ENCODE peak calls at places on chromosomes 16 and 17, in five cellular contexts. One of them, this sample, is unnamed.

GRCh38 chr16:29231231-29231630 is 175.3 kb downstream of the NPIPB11 start:
- DNase-seq in HCT116: no peak
- DNase-seq in SK-N-SH: no peak
- DNase-seq in H1: peak
- DNase-seq in GM12878: no peak
- DNase-seq in this sample: no peak

GRCh38 chr16:64962786-64963185 is 159.1 kb downstream of the CDH11 start:
- DNase-seq in HCT116: no peak
- DNase-seq in SK-N-SH: no peak
- DNase-seq in H1: no peak
- DNase-seq in GM12878: no peak
- DNase-seq in this sample: no peak

GRCh38 chr16:11499295-11500089 is 87.2 kb downstream of the LITAF start:
- DNase-seq in HCT116: peak
- DNase-seq in SK-N-SH: peak
- DNase-seq in H1: peak
- DNase-seq in GM12878: no peak
- DNase-seq in this sample: peak

GRCh38 chr16:75265911-75266701 is 14.7 kb upstream of the BCAR1 start:
- DNase-seq in HCT116: no peak
- DNase-seq in SK-N-SH: peak
- DNase-seq in H1: peak
- DNase-seq in GM12878: no peak
- DNase-seq in this sample: peak

GRCh38 chr17:79892457-79893236 is 53.4 kb upstream of the CBX4 start:
- DNase-seq in HCT116: no peak
- DNase-seq in SK-N-SH: no peak
- DNase-seq in H1: no peak
- DNase-seq in GM12878: no peak
- DNase-seq in this sample: no peak

GRCh38 chr16:72013888-72014538 is 5.5 kb downstream of the DHODH start:
- DNase-seq in HCT116: no peak
- DNase-seq in SK-N-SH: no peak
- DNase-seq in H1: no peak
- DNase-seq in GM12878: no peak
- DNase-seq in this sample: no peak

GRCh38 chr17:44556114-44556853 is 1.0 kb upstream of the FZD2 start:
- DNase-seq in HCT116: peak
- DNase-seq in SK-N-SH: peak
- DNase-seq in H1: peak
- DNase-seq in GM12878: peak
- DNase-seq in this sample: peak

GRCh38 chr17:66663041-66663494 is 171.8 kb upstream of the CACNG5 start:
- DNase-seq in HCT116: no peak
- DNase-seq in SK-N-SH: peak
- DNase-seq in H1: no peak
- DNase-seq in GM12878: no peak
- DNase-seq in this sample: no peak

GRCh38 chr16:29307598-29308507 is 98.7 kb downstream of the NPIPB11 start:
- DNase-seq in HCT116: no peak
- DNase-seq in SK-N-SH: no peak
- DNase-seq in H1: no peak
- DNase-seq in GM12878: no peak
- DNase-seq in this sample: no peak

GRCh38 chr16:85381738-85382592 is 231.2 kb upstream of the GSE1 start:
- DNase-seq in HCT116: no peak
- DNase-seq in SK-N-SH: peak
- DNase-seq in H1: no peak
- DNase-seq in GM12878: no peak
- DNase-seq in this sample: no peak

GRCh38 chr17:66885417-66885816 is 50.5 kb downstream of the CACNG5 start:
- DNase-seq in HCT116: no peak
- DNase-seq in SK-N-SH: no peak
- DNase-seq in H1: no peak
- DNase-seq in GM12878: no peak
- DNase-seq in this sample: no peak

GRCh38 chr16:4990415-4990814 is 32.3 kb downstream of the SEC14L5 start:
- DNase-seq in HCT116: no peak
- DNase-seq in SK-N-SH: no peak
- DNase-seq in H1: no peak
- DNase-seq in GM12878: no peak
- DNase-seq in this sample: no peak

GRCh38 chr16:50815382-50815781 is 73.5 kb downstream of the CYLD start:
- DNase-seq in HCT116: no peak
- DNase-seq in SK-N-SH: no peak
- DNase-seq in H1: peak
- DNase-seq in GM12878: no peak
- DNase-seq in this sample: no peak

GRCh38 chr17:27445971-27446370 is 10.3 kb upstream of the KSR1 start:
- DNase-seq in HCT116: no peak
- DNase-seq in SK-N-SH: no peak
- DNase-seq in H1: no peak
- DNase-seq in GM12878: no peak
- DNase-seq in this sample: no peak

GRCh38 chr17:50079334-50080095 is 15.6 kb upstream of the PDK2 start:
- DNase-seq in HCT116: peak
- DNase-seq in SK-N-SH: no peak
- DNase-seq in H1: peak
- DNase-seq in GM12878: no peak
- DNase-seq in this sample: no peak

GRCh38 chr17:62627904-62628603 is 584 bp downstream of the MRC2 start:
- DNase-seq in HCT116: no peak
- DNase-seq in SK-N-SH: peak
- DNase-seq in H1: no peak
- DNase-seq in GM12878: no peak
- DNase-seq in this sample: no peak

GRCh38 chr17:43900858-43901754 is 6.2 kb downstream of the MPP2 start:
- DNase-seq in HCT116: no peak
- DNase-seq in SK-N-SH: peak
- DNase-seq in H1: no peak
- DNase-seq in GM12878: no peak
- DNase-seq in this sample: peak

GRCh38 chr17:57286372-57287105 is 30.2 kb downstream of the MSI2 start:
- DNase-seq in HCT116: no peak
- DNase-seq in SK-N-SH: no peak
- DNase-seq in H1: no peak
- DNase-seq in GM12878: no peak
- DNase-seq in this sample: no peak

GRCh38 chr17:56497132-56497531 is 96.4 kb upstream of the NOG start:
- DNase-seq in HCT116: no peak
- DNase-seq in SK-N-SH: no peak
- DNase-seq in H1: no peak
- DNase-seq in GM12878: no peak
- DNase-seq in this sample: no peak

GRCh38 chr16:28304214-28304613 is 11.9 kb downstream of the SBK1 start:
- DNase-seq in HCT116: no peak
- DNase-seq in SK-N-SH: no peak
- DNase-seq in H1: peak
- DNase-seq in GM12878: no peak
- DNase-seq in this sample: peak

GRCh38 chr17:83144421-83145357 is 65.3 kb downstream of the METRNL start:
- DNase-seq in HCT116: no peak
- DNase-seq in SK-N-SH: no peak
- DNase-seq in H1: no peak
- DNase-seq in GM12878: no peak
- DNase-seq in this sample: no peak

GRCh38 chr17:79607941-79608728 is 2.7 kb downstream of the RBFOX3 start:
- DNase-seq in HCT116: peak
- DNase-seq in SK-N-SH: peak
- DNase-seq in H1: peak
- DNase-seq in GM12878: no peak
- DNase-seq in this sample: peak

GRCh38 chr17:76497979-76498885 is 3.0 kb downstream of the RHBDF2 start:
- DNase-seq in HCT116: no peak
- DNase-seq in SK-N-SH: peak
- DNase-seq in H1: peak
- DNase-seq in GM12878: no peak
- DNase-seq in this sample: peak

GRCh38 chr17:19647697-19648474 is 665 bp upstream of the ALDH3A2 start:
- DNase-seq in HCT116: peak
- DNase-seq in SK-N-SH: no peak
- DNase-seq in H1: peak
- DNase-seq in GM12878: peak
- DNase-seq in this sample: peak

GRCh38 chr16:83393196-83393981 is 414.4 kb upstream of the HSBP1 start:
- DNase-seq in HCT116: no peak
- DNase-seq in SK-N-SH: no peak
- DNase-seq in H1: no peak
- DNase-seq in GM12878: no peak
- DNase-seq in this sample: peak

GRCh38 chr16:84673203-84673535 is 24.9 kb downstream of the KLHL36 start:
- DNase-seq in HCT116: no peak
- DNase-seq in SK-N-SH: no peak
- DNase-seq in H1: no peak
- DNase-seq in GM12878: no peak
- DNase-seq in this sample: no peak

DNA sequence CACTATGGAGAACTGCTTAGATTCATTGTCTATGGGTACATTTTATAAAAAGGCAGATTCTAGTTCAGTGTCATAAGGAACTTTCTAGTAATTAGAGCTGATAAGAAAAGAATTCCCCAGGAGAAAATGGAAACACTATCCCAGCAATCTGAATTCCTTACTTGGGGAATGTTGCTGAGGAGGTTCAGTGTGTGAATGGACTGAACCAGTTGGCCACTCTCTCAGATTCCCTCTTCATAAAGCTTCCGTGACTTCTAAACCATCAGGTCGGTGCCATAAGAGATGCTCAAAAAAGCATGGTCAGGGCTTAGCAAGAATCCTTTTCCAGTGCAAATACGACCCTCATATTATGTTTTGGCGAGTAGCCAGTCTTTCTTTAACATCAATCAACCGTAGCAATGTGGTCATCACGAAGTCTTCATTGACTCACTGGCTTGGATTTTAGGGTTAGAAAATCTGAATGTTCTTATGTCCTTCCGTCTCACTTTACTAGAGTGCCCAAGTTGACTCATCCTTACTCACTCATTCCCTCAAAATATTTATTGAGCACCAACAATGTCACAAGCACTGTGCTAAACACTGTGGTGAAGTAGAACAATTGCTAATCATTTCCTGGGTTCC is 102.7 kb upstream of the HLF start:
- DNase-seq in HCT116: peak
- DNase-seq in SK-N-SH: no peak
- DNase-seq in H1: no peak
- DNase-seq in GM12878: no peak
- DNase-seq in this sample: no peak
- TF ChIP-seq JUND in HCT116: peak
- TF ChIP-seq JUND in SK-N-SH: peak
- TF ChIP-seq JUND in H1: no peak
- TF ChIP-seq JUND in GM12878: no peak
- TF ChIP-seq JUND in this sample: no peak

GRCh38 chr17:59406808-59407381 is 75.4 kb downstream of the YPEL2 start:
- DNase-seq in HCT116: no peak
- DNase-seq in SK-N-SH: peak
- DNase-seq in H1: no peak
- DNase-seq in GM12878: no peak
- DNase-seq in this sample: peak
- TF ChIP-seq JUND in HCT116: no peak
- TF ChIP-seq JUND in SK-N-SH: no peak
- TF ChIP-seq JUND in H1: no peak
- TF ChIP-seq JUND in GM12878: no peak
- TF ChIP-seq JUND in this sample: no peak

GRCh38 chr17:31657876-31658275 is 201.2 kb downstream of the COPRS start:
- DNase-seq in HCT116: no peak
- DNase-seq in SK-N-SH: no peak
- DNase-seq in H1: no peak
- DNase-seq in GM12878: no peak
- DNase-seq in this sample: no peak

GRCh38 chr17:31649302-31649701 is 209.7 kb downstream of the COPRS start:
- DNase-seq in HCT116: no peak
- DNase-seq in SK-N-SH: no peak
- DNase-seq in H1: no peak
- DNase-seq in GM12878: no peak
- DNase-seq in this sample: no peak

GRCh38 chr17:31650756-31651520 is 208.1 kb downstream of the COPRS start:
- DNase-seq in HCT116: no peak
- DNase-seq in SK-N-SH: no peak
- DNase-seq in H1: no peak
- DNase-seq in GM12878: no peak
- DNase-seq in this sample: no peak

GRCh38 chr17:31653710-31654109 is 205.3 kb downstream of the COPRS start:
- DNase-seq in HCT116: no peak
- DNase-seq in SK-N-SH: no peak
- DNase-seq in H1: no peak
- DNase-seq in GM12878: no peak
- DNase-seq in this sample: no peak

GRCh38 chr17:31654936-31655335 is 204.1 kb downstream of the COPRS start:
- DNase-seq in HCT116: no peak
- DNase-seq in SK-N-SH: no peak
- DNase-seq in H1: no peak
- DNase-seq in GM12878: no peak
- DNase-seq in this sample: peak
- TF ChIP-seq JUND in HCT116: no peak
- TF ChIP-seq JUND in SK-N-SH: no peak
- TF ChIP-seq JUND in H1: no peak
- TF ChIP-seq JUND in GM12878: no peak
- TF ChIP-seq JUND in this sample: peak

DNA sequence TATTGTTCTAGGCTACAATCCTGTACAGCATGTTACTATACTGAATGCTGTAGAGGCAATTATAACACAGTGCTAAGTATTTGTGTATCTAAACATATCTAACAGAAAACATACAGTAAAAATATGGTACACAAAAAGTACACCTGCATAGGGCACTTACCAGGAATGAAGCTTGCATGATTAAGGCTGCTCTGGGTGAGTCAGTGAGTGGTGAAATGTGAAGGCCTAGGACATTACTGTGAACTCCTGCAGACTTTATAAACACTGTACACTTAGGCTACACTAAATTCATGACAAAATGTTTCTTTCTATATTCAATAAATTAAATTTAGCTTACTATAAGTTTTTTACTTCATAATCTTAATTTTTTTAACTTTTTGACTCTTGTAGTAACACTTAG is 37.1 kb downstream of the AMFR start:
- DNase-seq in HCT116: no peak
- DNase-seq in SK-N-SH: no peak
- DNase-seq in H1: no peak
- DNase-seq in GM12878: no peak
- DNase-seq in this sample: no peak
- TF ChIP-seq JUND in HCT116: no peak
- TF ChIP-seq JUND in SK-N-SH: no peak
- TF ChIP-seq JUND in H1: no peak
- TF ChIP-seq JUND in GM12878: no peak
- TF ChIP-seq JUND in this sample: no peak

DNA sequence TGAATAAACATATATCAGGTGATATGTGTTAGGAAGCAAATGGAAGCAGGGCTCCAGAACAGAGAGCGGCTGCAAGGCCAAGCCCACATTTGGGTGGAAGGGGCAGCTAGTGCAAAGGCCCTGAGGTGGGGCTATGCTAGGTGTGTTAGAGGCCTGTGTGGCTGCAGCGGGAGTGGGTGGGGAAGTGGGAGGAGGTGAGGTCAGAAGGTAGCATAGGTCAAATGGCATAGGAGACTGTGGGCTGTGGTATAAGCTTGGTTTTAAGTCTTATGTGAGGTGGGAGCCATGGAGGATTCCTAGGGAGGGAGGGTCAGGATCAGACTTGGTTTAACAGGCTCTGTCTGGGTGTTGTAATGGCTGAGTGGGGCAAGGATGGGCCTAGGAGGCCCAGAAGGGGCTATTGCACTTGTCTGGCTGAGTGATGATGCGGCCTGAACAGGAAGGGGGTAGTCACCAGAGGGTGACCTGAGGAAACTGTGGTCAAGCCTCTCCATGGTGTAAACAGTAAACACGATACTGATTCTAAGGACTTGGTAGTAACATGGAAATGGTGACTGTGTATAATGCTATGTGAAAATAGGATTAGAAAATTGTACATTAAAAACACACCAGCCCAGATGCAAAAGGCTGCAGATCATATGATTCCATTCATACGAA is 31.1 kb downstream of the RAI1 start:
- DNase-seq in HCT116: no peak
- DNase-seq in SK-N-SH: no peak
- DNase-seq in H1: no peak
- DNase-seq in GM12878: peak
- DNase-seq in this sample: no peak
- TF ChIP-seq JUND in HCT116: no peak
- TF ChIP-seq JUND in SK-N-SH: no peak
- TF ChIP-seq JUND in H1: no peak
- TF ChIP-seq JUND in GM12878: no peak
- TF ChIP-seq JUND in this sample: no peak